ENCODE peak calls at places on chromosomes 2 and 18, in eight cellular contexts. W is A549, V is SK-N-SH, M is lung, Q is DND-41, Y is brain microvascular endothelial cell, H is dorsolateral prefrontal cortex, O is heart right ventricle. A is an unnamed sample.

GRCh38 chr2:100060875-100061274 is 81.5 kb downstream of the AFF3 start:
- DNase-seq in H (no peak), W (no peak), O (no peak), Q (peak), M (no peak), Y (no peak), V (no peak), A (no peak)

GRCh38 chr2:224284134-224284946 is 117.6 kb downstream of the FAM124B start:
- DNase-seq in W (peak), Q (no peak), O (peak), V (peak), Y (peak), M (no peak), H (no peak), A (no peak)

GRCh38 chr18:76434452-76434851 is 60.6 kb downstream of the ZNF516 start:
- DNase-seq in O (no peak), Q (no peak), V (no peak), Y (no peak), M (no peak), H (no peak), W (no peak), A (no peak)

GRCh38 chr2:28750316-28751101 is 1.1 kb upstream of the PPP1CB start:
- DNase-seq in M (no peak), Q (peak), O (peak), Y (no peak), V (peak), W (no peak), H (no peak), A (no peak)

GRCh38 chr2:172330060-172330671 is 97.2 kb upstream of the ITGA6 start:
- DNase-seq in O (no peak), W (no peak), Y (no peak), V (no peak), M (no peak), Q (no peak), H (no peak), A (no peak)

GRCh38 chr2:147149589-147150245 is 695.1 kb upstream of the ACVR2A start:
- DNase-seq in H (no peak), W (no peak), V (no peak), Q (no peak), M (no peak), O (no peak), Y (peak), A (no peak)

GRCh38 chr2:186129767-186130581 is 356.1 kb upstream of the ZC3H15 start:
- DNase-seq in Q (no peak), V (no peak), W (no peak), Y (peak), H (no peak), M (no peak), O (no peak), A (peak)

GRCh38 chr2:116450990-116451389 is 1363.5 kb upstream of the DDX18 start:
- DNase-seq in M (no peak), Q (no peak), O (no peak), V (no peak), H (no peak), Y (no peak), W (no peak), A (no peak)

GRCh38 chr2:222582931-222583330 is 73.0 kb downstream of the FARSB start:
- DNase-seq in O (no peak), H (no peak), Q (no peak), W (no peak), Y (no peak), V (no peak), M (no peak), A (no peak)

GRCh38 chr2:158202151-158202778 is 100.6 kb downstream of the UPP2 start:
- DNase-seq in M (no peak), H (no peak), W (no peak), O (no peak), V (peak), Q (no peak), Y (peak), A (no peak)

GRCh38 chr18:48818329-48819254 is 132.2 kb downstream of the SMAD7 start:
- DNase-seq in V (no peak), H (no peak), Q (no peak), W (no peak), Y (no peak), M (no peak), O (peak), A (no peak)

GRCh38 chr2:197786010-197786877 is 1.1 kb upstream of the BOLL start:
- DNase-seq in H (no peak), Q (no peak), O (peak), Y (no peak), M (no peak), W (peak), V (peak), A (no peak)

GRCh38 chr2:239006886-239007285 is 159.0 kb downstream of the TWIST2 start:
- DNase-seq in Q (no peak), M (no peak), Y (no peak), V (no peak), W (no peak), H (no peak), O (no peak), A (no peak)

GRCh38 chr2:238558456-238559099 is 131.9 kb downstream of the ASB1 start:
- DNase-seq in W (no peak), M (peak), V (no peak), O (no peak), H (no peak), Y (no peak), Q (no peak), A (no peak)

GRCh38 chr2:237581751-237582746 is 8.5 kb downstream of the RAB17 start:
- DNase-seq in O (peak), V (peak), M (peak), Q (no peak), Y (peak), W (no peak), H (peak), A (no peak)

GRCh38 chr2:24456610-24457556 is 34.2 kb upstream of the NCOA1 start:
- DNase-seq in Q (no peak), Y (peak), M (peak), H (peak), V (no peak), O (peak), W (peak), A (peak)

GRCh38 chr2:167335627-167336026 is 447.3 kb downstream of the XIRP2 start:
- DNase-seq in Y (peak), V (no peak), O (no peak), W (no peak), M (no peak), Q (no peak), H (no peak), A (no peak)

GRCh38 chr2:222998459-222998858 is 53.5 kb upstream of the KCNE4 start:
- DNase-seq in M (no peak), Y (no peak), Q (no peak), O (no peak), H (no peak), W (no peak), V (no peak), A (no peak)

GRCh38 chr2:149331023-149331400 is 625 bp downstream of the LYPD6 start:
- DNase-seq in Q (no peak), H (no peak), Y (no peak), O (no peak), M (no peak), V (no peak), W (no peak), A (no peak)

GRCh38 chr2:230657906-230658305 is 54.7 kb upstream of the CAB39 start:
- DNase-seq in H (no peak), O (no peak), M (no peak), W (no peak), V (no peak), Q (no peak), Y (no peak), A (no peak)
- H3K4me3 ChIP-seq in H (no peak), O (no peak), M (no peak), W (no peak), V (no peak), Q (no peak), Y (no peak), A (no peak)

DNA sequence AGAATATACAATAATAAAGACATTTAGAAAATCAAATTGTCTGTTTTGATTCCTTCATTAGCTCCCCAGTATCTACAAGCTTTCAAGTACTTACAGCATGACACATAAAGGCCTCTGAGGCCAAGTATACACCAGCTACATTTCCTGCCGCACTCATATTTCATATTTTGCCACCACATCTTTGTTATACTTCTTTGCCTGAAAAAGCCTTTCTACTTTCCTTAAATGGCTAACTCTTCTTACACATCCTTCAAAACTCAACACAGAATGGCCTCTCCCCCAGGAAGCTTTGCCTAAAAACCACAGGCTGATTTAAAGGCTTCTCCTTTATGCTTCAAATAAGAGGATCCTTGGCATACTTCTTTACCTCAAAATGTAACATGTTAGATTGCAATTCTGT is 4.5 kb downstream of the STK17B start:
- DNase-seq in Q (peak), Y (peak), M (no peak), O (no peak), V (no peak), H (no peak), W (no peak), A (peak)
- H3K27ac ChIP-seq in Q (peak), Y (peak), M (no peak), O (peak), V (peak), H (no peak), W (no peak), A (peak)

DNA sequence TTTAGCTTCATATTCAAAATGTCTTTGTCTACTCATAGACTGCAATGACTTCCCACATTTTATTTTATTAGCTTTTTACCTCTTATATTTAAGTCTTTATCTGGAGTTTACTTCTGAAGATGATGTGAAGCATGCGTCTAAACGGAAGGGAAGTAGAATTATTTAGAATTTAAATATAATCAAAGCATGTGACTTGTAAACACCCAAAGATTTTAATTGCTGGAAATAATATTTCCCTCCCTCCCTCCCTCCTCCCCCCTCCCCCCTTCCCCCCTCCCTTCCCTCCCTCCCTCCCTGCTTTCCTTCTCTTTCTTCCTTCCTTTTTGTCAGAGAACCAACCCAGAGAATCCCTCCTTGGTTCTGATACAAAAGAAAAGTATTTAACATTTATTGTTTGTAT is 2.1 kb upstream of the LANCL1 start:
- DNase-seq in V (no peak), W (no peak), H (no peak), O (no peak), M (no peak), Y (no peak), Q (no peak), A (no peak)
- H3K4me3 ChIP-seq in V (no peak), W (no peak), H (no peak), O (no peak), M (no peak), Y (no peak), Q (no peak), A (no peak)

GRCh38 chr18:58501497-58501896 is 127.4 kb downstream of the ALPK2 start:
- DNase-seq in H (no peak), M (no peak), O (no peak), Q (no peak), W (no peak), V (no peak), Y (no peak), A (no peak)

GRCh38 chr18:58499527-58499926 is 129.4 kb downstream of the ALPK2 start:
- DNase-seq in Q (no peak), V (no peak), M (no peak), W (no peak), O (no peak), H (no peak), Y (no peak), A (no peak)

GRCh38 chr18:58497845-58498244 is 131.0 kb downstream of the ALPK2 start:
- DNase-seq in V (no peak), O (no peak), M (no peak), W (no peak), H (no peak), Q (no peak), Y (no peak), A (no peak)

GRCh38 chr18:58502628-58503027 is 126.3 kb downstream of the ALPK2 start:
- DNase-seq in M (no peak), O (no peak), Q (no peak), H (no peak), V (no peak), W (no peak), Y (no peak), A (no peak)

GRCh38 chr18:58501033-58501432 is 127.9 kb downstream of the ALPK2 start:
- DNase-seq in Q (no peak), W (no peak), Y (no peak), O (no peak), M (no peak), H (no peak), V (no peak), A (no peak)
- H3K27ac ChIP-seq in Q (no peak), W (no peak), Y (no peak), O (no peak), M (no peak), H (no peak), V (no peak), A (no peak)

GRCh38 chr2:202378001-202378400 is 1.9 kb downstream of the BMPR2 start:
- DNase-seq in Y (no peak), O (no peak), V (no peak), H (no peak), W (no peak), M (no peak), Q (no peak), A (no peak)

GRCh38 chr2:202378661-202379338 is 2.7 kb downstream of the BMPR2 start:
- DNase-seq in Y (no peak), Q (no peak), H (no peak), M (no peak), W (no peak), V (no peak), O (no peak), A (no peak)

GRCh38 chr2:202387608-202388342 is 11.6 kb downstream of the BMPR2 start:
- DNase-seq in O (no peak), W (no peak), V (no peak), H (no peak), Y (no peak), M (no peak), Q (no peak), A (no peak)

GRCh38 chr2:202377308-202377736 is 1.2 kb downstream of the BMPR2 start:
- DNase-seq in Y (peak), O (peak), V (peak), Q (peak), H (peak), M (peak), W (no peak), A (no peak)

GRCh38 chr2:202382684-202383083 is 6.6 kb downstream of the BMPR2 start:
- DNase-seq in M (no peak), Y (no peak), W (no peak), V (no peak), H (no peak), Q (no peak), O (no peak), A (no peak)
- H3K4me3 ChIP-seq in M (no peak), Y (no peak), W (no peak), V (no peak), H (no peak), Q (no peak), O (no peak), A (no peak)

DNA sequence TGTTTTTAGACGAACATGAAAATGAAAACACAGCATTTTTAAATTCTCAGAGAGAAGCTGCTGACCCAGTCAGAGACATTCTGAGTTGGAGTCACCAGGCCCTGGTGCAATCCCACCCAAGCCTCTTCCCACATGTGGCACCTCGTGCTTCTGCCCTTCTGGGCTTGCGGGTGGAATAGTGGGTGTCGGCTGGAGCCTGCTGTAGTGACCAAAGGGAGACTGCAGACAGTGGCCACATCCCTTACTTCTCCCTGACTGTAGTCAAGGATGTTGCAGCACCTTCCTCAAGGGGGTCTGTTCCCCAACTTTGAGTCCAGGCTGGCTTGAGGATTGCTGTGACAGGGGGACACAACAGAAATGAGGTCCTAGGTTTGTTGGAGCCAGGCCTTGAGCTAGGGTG is 104.4 kb upstream of the GLI2 start:
- DNase-seq in W (no peak), V (no peak), Q (no peak), Y (no peak), H (no peak), O (no peak), M (no peak), A (no peak)
- H3K27ac ChIP-seq in W (no peak), V (no peak), Q (no peak), Y (no peak), H (no peak), O (no peak), M (no peak), A (no peak)

A was measured in AG04450.